ENCODE peak calls at places on chromosome 9, in six cellular contexts. A, H, N, G, J and P are unnamed samples.

GRCh38 chr9:6968271-6968670 is 210.5 kb downstream of the KDM4C start:
- DNase-seq in A (no peak), H (no peak), J (no peak), N (no peak), G (no peak), P (no peak)

GRCh38 chr9:114487607-114488300 is 17.5 kb downstream of the WHRN start:
- DNase-seq in N (no peak), A (peak), J (no peak), H (peak), G (peak), P (peak)

GRCh38 chr9:131046581-131047202 is 37.7 kb downstream of the LAMC3 start:
- DNase-seq in N (peak), G (peak), A (peak), H (peak), J (no peak), P (no peak)

GRCh38 chr9:1434082-1434481 is 383.9 kb downstream of the DMRT2 start:
- DNase-seq in N (no peak), G (no peak), A (no peak), J (no peak), H (no peak), P (no peak)

GRCh38 chr9:1845421-1845820 is 169.7 kb upstream of the SMARCA2 start:
- DNase-seq in J (no peak), H (no peak), A (no peak), N (no peak), G (no peak), P (no peak)

GRCh38 chr9:75149841-75150241 is 61.5 kb downstream of the OSTF1 start:
- DNase-seq in A (no peak), N (no peak), H (peak), J (no peak), G (no peak), P (no peak)

GRCh38 chr9:121450241-121450640 is 49.4 kb downstream of the GGTA1 start:
- DNase-seq in J (no peak), A (no peak), G (no peak), H (no peak), N (no peak), P (no peak)

GRCh38 chr9:114791736-114792135 is 14.1 kb downstream of the TNFSF15 start:
- DNase-seq in H (no peak), N (no peak), G (no peak), A (no peak), J (no peak), P (no peak)